ENCODE peak calls at places on chromosomes 4 and X, in six cellular contexts. One of them, this sample, is unnamed.

GRCh38 chr4:32429151-32429550 is 1709.0 kb downstream of the PCDH7 start:
- DNase-seq in GM23248: no peak
- DNase-seq in GM23338: no peak
- DNase-seq in HCT116: no peak
- DNase-seq in hepatocyte: no peak
- DNase-seq in OCI-LY7: no peak
- DNase-seq in this sample: no peak

GRCh38 chrX:1391707-1392375 is at the start of gene SLC25A6:
- DNase-seq in OCI-LY7: peak; percentile 99
- DNase-seq in GM23248: peak; percentile 99
- DNase-seq in hepatocyte: peak; percentile 100
- DNase-seq in GM23338: peak; percentile 99
- DNase-seq in HCT116: peak; percentile 86
- DNase-seq in this sample: peak; percentile 94

GRCh38 chrX:106950381-106950780 is 30.2 kb downstream of the CLDN2 start:
- DNase-seq in hepatocyte: no peak
- DNase-seq in GM23248: no peak
- DNase-seq in GM23338: no peak
- DNase-seq in HCT116: no peak
- DNase-seq in OCI-LY7: no peak
- DNase-seq in this sample: no peak

GRCh38 chrX:152821145-152821765 is 9.3 kb downstream of the CETN2 start:
- DNase-seq in GM23248: peak; percentile 64
- DNase-seq in OCI-LY7: peak; percentile 25
- DNase-seq in GM23338: peak; percentile 74
- DNase-seq in HCT116: peak; percentile 18
- DNase-seq in hepatocyte: peak; percentile 58
- DNase-seq in this sample: peak; percentile 65

GRCh38 chr4:51885371-51885770 is 42.4 kb downstream of the DCUN1D4 start:
- DNase-seq in hepatocyte: peak; percentile 46
- DNase-seq in HCT116: peak; percentile 13
- DNase-seq in GM23248: peak; percentile 57
- DNase-seq in OCI-LY7: peak; percentile 29
- DNase-seq in GM23338: peak; percentile 77
- DNase-seq in this sample: peak; percentile 49

GRCh38 chr4:823761-824460 is 2.0 kb downstream of the CPLX1 start:
- DNase-seq in HCT116: no peak
- DNase-seq in OCI-LY7: no peak
- DNase-seq in GM23338: peak; percentile 38
- DNase-seq in GM23248: no peak
- DNase-seq in hepatocyte: no peak
- DNase-seq in this sample: no peak

GRCh38 chrX:70554081-70554480 is 109.4 kb downstream of the DLG3 start:
- DNase-seq in GM23248: peak; percentile 56
- DNase-seq in GM23338: peak; percentile 13
- DNase-seq in hepatocyte: peak; percentile 6
- DNase-seq in OCI-LY7: no peak
- DNase-seq in HCT116: no peak
- DNase-seq in this sample: peak; percentile 59

GRCh38 chr4:57020467-57021101 is 41.9 kb downstream of the POLR2B start:
- DNase-seq in GM23338: no peak
- DNase-seq in GM23248: peak; percentile 91
- DNase-seq in hepatocyte: no peak
- DNase-seq in OCI-LY7: no peak
- DNase-seq in HCT116: no peak
- DNase-seq in this sample: peak; percentile 95

GRCh38 chrX:425056-425455 is 38.3 kb upstream of the PPP2R3B start:
- DNase-seq in HCT116: no peak
- DNase-seq in OCI-LY7: no peak
- DNase-seq in hepatocyte: no peak
- DNase-seq in GM23248: no peak
- DNase-seq in GM23338: no peak
- DNase-seq in this sample: no peak

GRCh38 chrX:53190363-53190960 is 34.5 kb downstream of the KDM5C start:
- DNase-seq in GM23248: peak; percentile 10
- DNase-seq in OCI-LY7: peak; percentile 12
- DNase-seq in hepatocyte: peak; percentile 26
- DNase-seq in HCT116: no peak
- DNase-seq in GM23338: peak; percentile 67
- DNase-seq in this sample: no peak

GRCh38 chr4:151099976-151100417 is 569 bp downstream of the RPS3A start:
- DNase-seq in GM23248: peak; percentile 67
- DNase-seq in GM23338: no peak
- DNase-seq in hepatocyte: no peak
- DNase-seq in HCT116: no peak
- DNase-seq in OCI-LY7: no peak
- DNase-seq in this sample: no peak

GRCh38 chrX:13076176-13076956 is 31.9 kb upstream of the FAM9C start:
- DNase-seq in hepatocyte: no peak
- DNase-seq in HCT116: no peak
- DNase-seq in OCI-LY7: no peak
- DNase-seq in GM23248: peak; percentile 39
- DNase-seq in GM23338: no peak
- DNase-seq in this sample: peak; percentile 52

GRCh38 chr4:5708829-5709680 is 696 bp upstream of the EVC2 start:
- DNase-seq in OCI-LY7: no peak
- DNase-seq in GM23338: peak; percentile 36
- DNase-seq in HCT116: no peak
- DNase-seq in GM23248: no peak
- DNase-seq in hepatocyte: peak; percentile 21
- DNase-seq in this sample: no peak

GRCh38 chr4:10089346-10089745 is 27.3 kb downstream of the WDR1 start:
- DNase-seq in HCT116: no peak
- DNase-seq in GM23338: peak; percentile 64
- DNase-seq in OCI-LY7: no peak
- DNase-seq in GM23248: peak; percentile 39
- DNase-seq in hepatocyte: peak; percentile 80
- DNase-seq in this sample: peak; percentile 19

GRCh38 chr4:140047017-140047640 is 106.9 kb downstream of the MAML3 start:
- DNase-seq in GM23338: peak; percentile 51
- DNase-seq in hepatocyte: no peak
- DNase-seq in OCI-LY7: no peak
- DNase-seq in HCT116: no peak
- DNase-seq in GM23248: no peak
- DNase-seq in this sample: peak; percentile 67

GRCh38 chr4:32488690-32489089 is 1768.5 kb downstream of the PCDH7 start:
- DNase-seq in GM23248: peak; percentile 3
- DNase-seq in GM23338: no peak
- DNase-seq in hepatocyte: no peak
- DNase-seq in HCT116: no peak
- DNase-seq in OCI-LY7: no peak
- DNase-seq in this sample: peak; percentile 77

GRCh38 chr4:142262956-142263355 is 583.1 kb downstream of the INPP4B start:
- DNase-seq in GM23248: no peak
- DNase-seq in hepatocyte: no peak
- DNase-seq in OCI-LY7: no peak
- DNase-seq in HCT116: no peak
- DNase-seq in GM23338: peak; percentile 22
- DNase-seq in this sample: no peak

GRCh38 chr4:184961693-184962092 is 56.6 kb upstream of the HELT start:
- DNase-seq in OCI-LY7: no peak
- DNase-seq in GM23338: peak; percentile 35
- DNase-seq in HCT116: no peak
- DNase-seq in GM23248: no peak
- DNase-seq in hepatocyte: no peak
- DNase-seq in this sample: no peak

GRCh38 chrX:104668550-104668949 is 102.6 kb downstream of the IL1RAPL2 start:
- DNase-seq in HCT116: no peak
- DNase-seq in GM23248: peak; percentile 4
- DNase-seq in hepatocyte: peak; percentile 20
- DNase-seq in OCI-LY7: peak; percentile 57
- DNase-seq in GM23338: peak; percentile 33
- DNase-seq in this sample: peak; percentile 57

GRCh38 chr4:182245541-182246245 is 2.5 kb downstream of the TENM3 start:
- DNase-seq in HCT116: no peak
- DNase-seq in GM23248: peak; percentile 13
- DNase-seq in GM23338: no peak
- DNase-seq in OCI-LY7: no peak
- DNase-seq in hepatocyte: peak; percentile 32
- DNase-seq in this sample: no peak

GRCh38 chr4:77917075-77917474 is 54.4 kb downstream of the MRPL1 start:
- DNase-seq in GM23248: no peak
- DNase-seq in hepatocyte: no peak
- DNase-seq in OCI-LY7: no peak
- DNase-seq in HCT116: no peak
- DNase-seq in GM23338: no peak
- DNase-seq in this sample: no peak

GRCh38 chrX:7330971-7331746 is 183.2 kb upstream of the PUDP start:
- DNase-seq in GM23248: peak; percentile 89
- DNase-seq in hepatocyte: no peak
- DNase-seq in GM23338: no peak
- DNase-seq in HCT116: no peak
- DNase-seq in OCI-LY7: no peak
- DNase-seq in this sample: no peak

GRCh38 chr4:162705130-162705803 is 461.4 kb downstream of the NAF1 start:
- DNase-seq in HCT116: no peak
- DNase-seq in GM23338: no peak
- DNase-seq in hepatocyte: no peak
- DNase-seq in OCI-LY7: no peak
- DNase-seq in GM23248: no peak
- DNase-seq in this sample: no peak

DNA sequence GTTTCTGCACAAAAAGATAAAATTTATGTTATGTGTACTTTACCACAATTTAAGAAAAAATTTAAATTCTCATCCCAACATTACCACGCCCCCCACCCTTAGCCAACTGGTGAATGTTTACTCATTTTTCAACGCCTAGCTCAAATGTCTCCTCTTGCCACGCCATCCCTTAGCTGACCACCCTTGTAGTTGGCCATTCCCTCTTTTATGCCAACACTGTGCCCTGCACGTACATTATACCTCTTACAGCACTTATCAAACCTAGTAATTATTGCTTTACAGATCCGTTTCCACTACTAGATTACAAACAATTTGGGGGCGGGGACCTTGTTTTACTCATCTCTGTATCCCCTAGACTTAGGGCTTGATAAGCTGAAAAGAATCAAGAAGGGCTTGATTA is 644 bp downstream of the ERCC6L start:
- DNase-seq in HCT116: no peak
- DNase-seq in GM23338: peak; percentile 6
- DNase-seq in OCI-LY7: no peak
- DNase-seq in GM23248: peak; percentile 27
- DNase-seq in hepatocyte: no peak
- DNase-seq in this sample: peak; percentile 16
- H3K4me3 ChIP-seq in HCT116: peak overlapping the region; percentile 68
- H3K4me3 ChIP-seq in GM23338: peak overlapping the region; percentile 77
- H3K4me3 ChIP-seq in OCI-LY7: peak overlapping the region; percentile 92
- H3K4me3 ChIP-seq in GM23248: peak overlapping the region; percentile 87
- H3K4me3 ChIP-seq in hepatocyte: no peak overlapping the region
- H3K4me3 ChIP-seq in this sample: peak overlapping the region; percentile 95

GRCh38 chrX:149641432-149641831 is 9.8 kb upstream of the TMEM185A start:
- DNase-seq in hepatocyte: no peak
- DNase-seq in OCI-LY7: no peak
- DNase-seq in GM23338: no peak
- DNase-seq in HCT116: no peak
- DNase-seq in GM23248: peak; percentile 26
- DNase-seq in this sample: no peak
- H3K9me2 ChIP-seq in hepatocyte: no peaks in the 10 kb centered on the region
- H3K9me2 ChIP-seq in OCI-LY7: no peaks in the 10 kb centered on the region
- H3K9me2 ChIP-seq in GM23338: no peaks in the 10 kb centered on the region
- H3K9me2 ChIP-seq in HCT116: no peaks in the 10 kb centered on the region
- H3K9me2 ChIP-seq in GM23248: no peaks in the 10 kb centered on the region
- H3K9me2 ChIP-seq in this sample: no peaks in the 10 kb centered on the region

GRCh38 chr4:99817310-99817885 is 771 bp downstream of the DAPP1 start:
- DNase-seq in hepatocyte: no peak
- DNase-seq in GM23338: no peak
- DNase-seq in OCI-LY7: peak; percentile 59
- DNase-seq in HCT116: no peak
- DNase-seq in GM23248: no peak
- DNase-seq in this sample: peak; percentile 53
- H3K4me3 ChIP-seq in hepatocyte: no peak overlapping the region
- H3K4me3 ChIP-seq in GM23338: no peak overlapping the region
- H3K4me3 ChIP-seq in OCI-LY7: peak overlapping the region; percentile 80
- H3K4me3 ChIP-seq in HCT116: no peak overlapping the region
- H3K4me3 ChIP-seq in GM23248: no peak overlapping the region
- H3K4me3 ChIP-seq in this sample: peak overlapping the region; percentile 69

GRCh38 chr4:3701271-3702083 is 64.7 kb upstream of the ADRA2C start:
- DNase-seq in GM23248: no peak
- DNase-seq in HCT116: no peak
- DNase-seq in GM23338: peak; percentile 57
- DNase-seq in OCI-LY7: no peak
- DNase-seq in hepatocyte: no peak
- DNase-seq in this sample: no peak

GRCh38 chr4:3700223-3700622 is 66.0 kb upstream of the ADRA2C start:
- DNase-seq in hepatocyte: no peak
- DNase-seq in HCT116: no peak
- DNase-seq in GM23248: no peak
- DNase-seq in OCI-LY7: no peak
- DNase-seq in GM23338: no peak
- DNase-seq in this sample: no peak

GRCh38 chr4:3699678-3700077 is 66.5 kb upstream of the ADRA2C start:
- DNase-seq in GM23338: no peak
- DNase-seq in HCT116: no peak
- DNase-seq in hepatocyte: no peak
- DNase-seq in GM23248: no peak
- DNase-seq in OCI-LY7: no peak
- DNase-seq in this sample: no peak

GRCh38 chr4:3702084-3702521 is 64.1 kb upstream of the ADRA2C start:
- DNase-seq in GM23248: no peak
- DNase-seq in GM23338: no peak
- DNase-seq in OCI-LY7: no peak
- DNase-seq in HCT116: no peak
- DNase-seq in hepatocyte: no peak
- DNase-seq in this sample: no peak

DNA sequence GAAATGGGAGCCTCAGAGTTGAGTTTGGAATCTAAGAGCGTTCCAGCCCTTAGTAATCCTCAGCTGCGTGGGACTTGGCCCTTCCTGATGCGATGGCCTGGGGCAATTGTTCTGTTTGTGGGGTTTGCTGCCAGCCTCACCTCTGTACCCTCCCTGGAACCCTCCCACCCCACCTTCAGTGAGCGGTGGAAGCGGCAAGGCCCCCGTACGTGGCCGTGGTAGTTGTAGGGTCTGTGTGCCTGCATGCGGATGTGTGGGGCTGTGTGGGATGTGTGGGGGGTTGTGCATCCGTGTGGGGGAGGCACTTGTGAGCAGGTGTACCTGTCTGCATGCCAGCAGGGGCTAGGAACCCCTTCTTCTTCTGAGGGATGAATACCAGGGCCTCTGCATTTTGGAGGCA is 65.4 kb upstream of the ADRA2C start:
- DNase-seq in OCI-LY7: no peak
- DNase-seq in GM23338: no peak
- DNase-seq in HCT116: no peak
- DNase-seq in hepatocyte: no peak
- DNase-seq in GM23248: no peak
- DNase-seq in this sample: no peak
- H3K9me2 ChIP-seq in OCI-LY7: no peaks in the 10 kb centered on the region
- H3K9me2 ChIP-seq in GM23338: peaks cover 4% of the 10 kb centered on the region
- H3K9me2 ChIP-seq in HCT116: no peaks in the 10 kb centered on the region
- H3K9me2 ChIP-seq in hepatocyte: no peaks in the 10 kb centered on the region
- H3K9me2 ChIP-seq in GM23248: no peaks in the 10 kb centered on the region
- H3K9me2 ChIP-seq in this sample: no peaks in the 10 kb centered on the region